ENCODE peak calls at places on chromosomes 4 and X, in four cellular contexts. A is SK-N-SH, O is HepG2, G is K562. X is an unnamed sample.

GRCh38 chr4:55175779-55176231 is 50.4 kb upstream of the KDR start:
- DNase-seq in A (no peak), O (no peak), G (no peak), X (no peak)

GRCh38 chr4:31949045-31949444 is 1228.9 kb downstream of the PCDH7 start:
- DNase-seq in A (no peak), O (no peak), G (no peak), X (no peak)

GRCh38 chr4:146852365-146852764 is 93.3 kb downstream of the TTC29 start:
- DNase-seq in A (no peak), O (no peak), G (no peak), X (no peak)

GRCh38 chr4:147809171-147809570 is 77.3 kb downstream of the ARHGAP10 start:
- DNase-seq in A (no peak), O (no peak), G (no peak), X (no peak)

GRCh38 chrX:63754141-63754859 is 30.7 kb downstream of the ARHGEF9 start:
- DNase-seq in A (no peak), O (no peak), G (no peak), X (no peak)

GRCh38 chr4:23234716-23235115 is 542.0 kb downstream of the GBA3 start:
- DNase-seq in A (no peak), O (no peak), G (no peak), X (no peak)

GRCh38 chrX:30971761-30972603 is 82.9 kb upstream of the TAB3 start:
- DNase-seq in A (peak), O (peak), G (peak), X (peak)

GRCh38 chr4:8325284-8325973 is 55.9 kb downstream of the HTRA3 start:
- DNase-seq in A (no peak), O (no peak), G (no peak), X (peak)

GRCh38 chr4:74223801-74224200 is 65.9 kb downstream of the MTHFD2L start:
- DNase-seq in A (no peak), O (no peak), G (no peak), X (no peak)

GRCh38 chr4:124828382-124828781 is 115.8 kb upstream of the ANKRD50 start:
- DNase-seq in A (no peak), O (no peak), G (no peak), X (no peak)

GRCh38 chr4:10077101-10077491 is 39.5 kb downstream of the WDR1 start:
- DNase-seq in A (no peak), O (no peak), G (peak), X (peak)

GRCh38 chr4:148441986-148442829 is at the start of gene NR3C2:
- DNase-seq in A (peak), O (peak), G (peak), X (peak)

GRCh38 chr4:80183196-80184052 is 13.9 kb upstream of the PRDM8 start:
- DNase-seq in A (peak), O (no peak), G (no peak), X (no peak)

GRCh38 chr4:181619651-181620050 is 623.6 kb upstream of the TENM3 start:
- DNase-seq in A (no peak), O (no peak), G (no peak), X (no peak)

GRCh38 chr4:89245459-89245858 is 62.1 kb downstream of the GPRIN3 start:
- DNase-seq in A (no peak), O (peak), G (no peak), X (no peak)

GRCh38 chrX:40871385-40872082 is 136.2 kb upstream of the MED14 start:
- DNase-seq in A (no peak), O (no peak), G (no peak), X (no peak)

GRCh38 chr4:127501103-127501502 is 131.7 kb upstream of the INTU start:
- DNase-seq in A (no peak), O (no peak), G (no peak), X (no peak)

GRCh38 chrX:140318306-140318705 is 186.6 kb downstream of the SOX3 start:
- DNase-seq in A (no peak), O (no peak), G (no peak), X (no peak)

GRCh38 chr4:152983221-152983620 is 47.1 kb downstream of the FHDC1 start:
- DNase-seq in A (no peak), O (no peak), G (peak), X (peak)

GRCh38 chrX:49276671-49277519 is 7.3 kb downstream of the PPP1R3F start:
- DNase-seq in A (no peak), O (no peak), G (no peak), X (no peak)

GRCh38 chr4:4875147-4875546 is 15.7 kb downstream of the MSX1 start:
- DNase-seq in A (no peak), O (no peak), G (no peak), X (no peak)

DNA sequence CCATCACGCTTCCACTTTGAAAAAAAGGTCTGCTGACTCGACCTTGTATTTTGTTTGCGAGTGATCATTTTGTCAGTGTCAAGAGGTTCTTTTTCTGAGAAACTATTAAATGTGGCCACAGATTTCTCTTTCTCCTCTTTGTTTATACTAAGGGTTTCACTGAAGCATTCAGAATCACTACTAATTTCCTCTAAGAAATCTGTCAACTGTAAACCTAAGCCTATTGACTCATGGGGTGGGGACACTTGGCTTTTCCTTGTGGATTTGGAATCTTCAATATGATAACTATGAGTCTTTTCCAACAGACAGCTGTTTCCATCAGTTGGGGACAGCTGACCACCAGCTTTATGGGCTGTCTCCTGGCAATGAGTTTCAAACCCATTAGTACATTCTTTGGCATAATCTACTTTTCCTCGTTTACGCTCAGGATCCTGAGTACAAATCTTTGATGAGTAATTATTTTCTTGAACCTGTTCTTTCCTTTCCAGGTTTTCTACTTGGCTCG is 13.8 kb downstream of the PGRMC1 start:
- DNase-seq in A (no peak), O (no peak), G (no peak), X (no peak)
- TF ChIP-seq FOXJ3 in A (no peak), O (no peak), G (no peak), X (no peak)

GRCh38 chrX:119073200-119073905 is 560 bp downstream of the CT47C1 start:
- DNase-seq in A (no peak), O (no peak), G (no peak), X (no peak)

GRCh38 chrX:119072771-119073170 is at the start of gene CT47C1:
- DNase-seq in A (no peak), O (no peak), G (no peak), X (no peak)

GRCh38 chrX:119075271-119075670 is 2.5 kb downstream of the CT47C1 start:
- DNase-seq in A (no peak), O (no peak), G (no peak), X (no peak)

GRCh38 chrX:119071381-119071780 is 1.4 kb upstream of the CT47C1 start:
- DNase-seq in A (no peak), O (no peak), G (no peak), X (no peak)

GRCh38 chrX:119073911-119074310 is 1.1 kb downstream of the CT47C1 start:
- DNase-seq in A (no peak), O (no peak), G (no peak), X (no peak)
- TF ChIP-seq FOXJ3 in A (no peak), O (no peak), G (no peak), X (no peak)

GRCh38 chrX:103073442-103073841 is 9.5 kb upstream of the BEX1 start:
- DNase-seq in A (no peak), O (no peak), G (no peak), X (no peak)
- TF ChIP-seq FOXJ3 in A (no peak), O (no peak), G (no peak), X (no peak)

GRCh38 chrX:136762820-136763452 is 17.8 kb downstream of the ARHGEF6 start:
- DNase-seq in A (no peak), O (no peak), G (no peak), X (no peak)
- TF ChIP-seq FOXJ3 in A (no peak), O (no peak), G (no peak), X (no peak)

GRCh38 chrX:23003121-23003520 is 3.4 kb downstream of the DDX53 start:
- DNase-seq in A (no peak), O (no peak), G (no peak), X (no peak)
- TF ChIP-seq FOXJ3 in A (no peak), O (no peak), G (no peak), X (no peak)

GRCh38 chrX:78555401-78555980 is 103.6 kb downstream of the RTL3 start:
- DNase-seq in A (no peak), O (no peak), G (no peak), X (no peak)
- TF ChIP-seq FOXJ3 in A (no peak), O (no peak), G (no peak), X (no peak)

GRCh38 chr4:184825394-184826314 is at the start of gene ACSL1:
- DNase-seq in A (peak), O (peak), G (peak), X (peak)
- TF ChIP-seq FOXJ3 in A (no peak), O (no peak), G (no peak), X (no peak)

GRCh38 chrX:134821370-134821769 is 163.1 kb upstream of the PLAC1 start:
- DNase-seq in A (no peak), O (no peak), G (no peak), X (no peak)
- TF ChIP-seq FOXJ3 in A (no peak), O (no peak), G (no peak), X (no peak)

GRCh38 chrX:126551725-126552312 is 795 bp downstream of the DCAF12L1 start:
- DNase-seq in A (no peak), O (no peak), G (no peak), X (peak)

GRCh38 chrX:126550816-126551215 is 1.8 kb downstream of the DCAF12L1 start:
- DNase-seq in A (no peak), O (no peak), G (no peak), X (no peak)

GRCh38 chrX:126552313-126553022 is at the start of gene DCAF12L1:
- DNase-seq in A (no peak), O (no peak), G (no peak), X (peak)

GRCh38 chrX:126557151-126557550 is 4.5 kb upstream of the DCAF12L1 start:
- DNase-seq in A (no peak), O (no peak), G (no peak), X (no peak)

GRCh38 chrX:126551306-126551705 is 1.3 kb downstream of the DCAF12L1 start:
- DNase-seq in A (no peak), O (no peak), G (no peak), X (no peak)
- TF ChIP-seq FOXJ3 in A (no peak), O (no peak), G (no peak), X (no peak)

GRCh38 chrX:39559229-39559628 is 538.5 kb downstream of the BCOR start:
- DNase-seq in A (no peak), O (no peak), G (no peak), X (no peak)

GRCh38 chrX:39563189-39563588 is 534.6 kb downstream of the BCOR start:
- DNase-seq in A (no peak), O (no peak), G (no peak), X (no peak)

GRCh38 chrX:39560285-39560684 is 537.5 kb downstream of the BCOR start:
- DNase-seq in A (no peak), O (no peak), G (no peak), X (no peak)

GRCh38 chrX:39564751-39565150 is 533.0 kb downstream of the BCOR start:
- DNase-seq in A (no peak), O (no peak), G (no peak), X (no peak)
- TF ChIP-seq FOXJ3 in A (no peak), O (no peak), G (no peak), X (no peak)

X was measured in WTC11.